ENCODE peak calls at places on chromosomes 11 and 22, in eight cellular contexts. T, J, K, C, S, O, A and B are unnamed samples.

GRCh38 chr11:76026862-76027261 is 179.4 kb downstream of the WNT11 start:
- DNase-seq in T (no peak), J (no peak), K (no peak), C (no peak), S (no peak), O (no peak), A (no peak), B (no peak)

GRCh38 chr11:102318469-102318868 is 1.2 kb downstream of the BIRC3 start:
- DNase-seq in T (no peak), J (no peak), K (peak; percentile 48), C (no peak), S (no peak), O (no peak), A (no peak), B (no peak)

GRCh38 chr11:66069715-66070603 is at the start of gene PACS1:
- DNase-seq in T (peak; percentile 69), J (peak; percentile 85), K (peak; percentile 73), C (peak; percentile 74), S (peak; percentile 74), O (peak; percentile 76), A (peak; percentile 85), B (peak; percentile 74)

GRCh38 chr11:44595964-44596381 is 30.5 kb downstream of the CD82 start:
- DNase-seq in T (peak; percentile 20), J (peak; percentile 78), K (no peak), C (no peak), S (peak; percentile 58), O (no peak), A (peak; percentile 87), B (no peak)

GRCh38 chr11:82794490-82794889 is 60.8 kb upstream of the FAM181B start:
- DNase-seq in T (peak; percentile 71), J (no peak), K (no peak), C (no peak), S (no peak), O (no peak), A (no peak), B (no peak)

GRCh38 chr11:33040127-33040861 is 922 bp downstream of the TCP11L1 start:
- DNase-seq in T (no peak), J (no peak), K (peak; percentile 44), C (no peak), S (no peak), O (peak; percentile 26), A (no peak), B (peak; percentile 66)

GRCh38 chr11:35173011-35173511 is 34.1 kb downstream of the CD44 start:
- DNase-seq in T (no peak), J (no peak), K (peak; percentile 42), C (peak; percentile 65), S (peak; percentile 71), O (no peak), A (peak; percentile 63), B (no peak)

GRCh38 chr11:9601041-9601875 is 27.8 kb downstream of the WEE1 start:
- DNase-seq in T (no peak), J (no peak), K (peak; percentile 89), C (peak; percentile 95), S (peak; percentile 10), O (peak; percentile 30), A (peak; percentile 35), B (no peak)

GRCh38 chr11:12189543-12190235 is 79.3 kb downstream of the MICAL2 start:
- DNase-seq in T (peak; percentile 19), J (no peak), K (no peak), C (no peak), S (no peak), O (no peak), A (no peak), B (no peak)

GRCh38 chr11:89182773-89183172 is 5.1 kb downstream of the TYR start:
- DNase-seq in T (no peak), J (no peak), K (peak; percentile 53), C (no peak), S (no peak), O (no peak), A (no peak), B (no peak)

GRCh38 chr22:24323695-24324094 is 53.1 kb downstream of the SPECC1L start:
- DNase-seq in T (peak; percentile 12), J (no peak), K (no peak), C (no peak), S (no peak), O (no peak), A (no peak), B (no peak)

GRCh38 chr11:82896183-82896582 is 4.0 kb downstream of the PRCP start:
- DNase-seq in T (no peak), J (no peak), K (no peak), C (no peak), S (no peak), O (no peak), A (no peak), B (no peak)

GRCh38 chr11:45647786-45648185 is 17.6 kb downstream of the CHST1 start:
- DNase-seq in T (no peak), J (no peak), K (no peak), C (no peak), S (no peak), O (no peak), A (no peak), B (no peak)

GRCh38 chr22:35330258-35330861 is 30.7 kb downstream of the TOM1 start:
- DNase-seq in T (peak; percentile 65), J (peak; percentile 98), K (peak; percentile 86), C (peak; percentile 96), S (peak; percentile 60), O (no peak), A (peak; percentile 93), B (peak; percentile 35)

GRCh38 chr22:19483481-19484244 is 3.9 kb downstream of the CDC45 start:
- DNase-seq in T (peak; percentile 96), J (no peak), K (peak; percentile 81), C (peak; percentile 48), S (no peak), O (no peak), A (no peak), B (no peak)

GRCh38 chr22:25172153-25172552 is 27.5 kb upstream of the CRYBB3 start:
- DNase-seq in T (peak; percentile 52), J (no peak), K (no peak), C (peak; percentile 21), S (peak; percentile 28), O (no peak), A (no peak), B (peak; percentile 26)

GRCh38 chr22:35539910-35540599 is 576 bp upstream of the RASD2 start:
- DNase-seq in T (no peak), J (peak; percentile 81), K (peak; percentile 22), C (peak; percentile 47), S (peak; percentile 64), O (peak; percentile 87), A (peak; percentile 69), B (peak; percentile 52)

GRCh38 chr11:26904114-26904513 is 89.8 kb upstream of the FIBIN start:
- DNase-seq in T (no peak), J (no peak), K (no peak), C (no peak), S (no peak), O (no peak), A (no peak), B (no peak)

GRCh38 chr22:47203554-47203991 is 441.1 kb downstream of the TBC1D22A start:
- DNase-seq in T (no peak), J (peak; percentile 72), K (no peak), C (no peak), S (no peak), O (no peak), A (no peak), B (no peak)

GRCh38 chr11:125410091-125410490 is 86.0 kb downstream of the FEZ1 start:
- DNase-seq in T (no peak), J (no peak), K (no peak), C (no peak), S (no peak), O (no peak), A (no peak), B (no peak)

GRCh38 chr11:38824573-38824972 is 2226.5 kb upstream of the RAG2 start:
- DNase-seq in T (no peak), J (no peak), K (peak; percentile 19), C (peak; percentile 43), S (no peak), O (no peak), A (no peak), B (peak; percentile 18)

GRCh38 chr11:61712301-61712700 is 32.1 kb downstream of the DAGLA start:
- DNase-seq in T (no peak), J (no peak), K (no peak), C (no peak), S (no peak), O (no peak), A (no peak), B (no peak)
- TF ChIP-seq POLR2A in T (no peak), J (no peak), K (no peak), C (no peak), S (no peak), O (no peak), A (no peak), B (no peak)

DNA sequence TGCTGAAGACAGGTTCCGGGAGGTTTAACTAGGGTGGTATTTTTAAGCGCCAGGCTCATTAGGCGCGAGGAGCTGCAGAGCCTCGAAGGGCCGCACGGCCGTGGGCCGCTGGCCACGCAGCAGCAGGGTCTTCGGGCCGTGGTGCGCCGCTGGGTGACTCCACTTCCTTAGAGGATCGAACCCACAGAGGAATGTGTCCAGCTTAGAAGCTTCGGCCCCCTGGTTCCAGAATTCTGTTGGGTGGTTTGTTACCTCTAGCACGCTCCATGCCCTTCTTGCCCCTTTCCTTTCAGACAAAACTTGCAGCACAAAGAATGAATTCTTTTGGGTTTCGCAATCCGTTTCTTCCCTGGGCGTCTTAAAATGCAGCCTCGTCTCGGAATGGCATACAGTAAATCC is 773 bp upstream of the PATL1 start:
- DNase-seq in T (no peak), J (peak; percentile 73), K (peak; percentile 49), C (no peak), S (no peak), O (no peak), A (peak; percentile 72), B (no peak)
- TF ChIP-seq POLR2A in T (peak; percentile 40), J (no peak), K (no peak), C (no peak), S (no peak), O (no peak), A (no peak), B (no peak)

GRCh38 chr11:95232666-95233065 is 1.7 kb upstream of the SESN3 start:
- DNase-seq in T (no peak), J (no peak), K (no peak), C (peak; percentile 67), S (no peak), O (no peak), A (no peak), B (no peak)

GRCh38 chr11:95229199-95230053 is 1.6 kb downstream of the SESN3 start:
- DNase-seq in T (peak; percentile 53), J (peak; percentile 57), K (peak; percentile 13), C (peak; percentile 43), S (no peak), O (no peak), A (no peak), B (peak; percentile 37)

GRCh38 chr11:95231881-95232605 is 1.0 kb upstream of the SESN3 start:
- DNase-seq in T (peak; percentile 49), J (peak; percentile 86), K (no peak), C (peak; percentile 85), S (peak; percentile 82), O (no peak), A (peak; percentile 86), B (peak; percentile 83)

GRCh38 chr11:95230054-95231034 is 658 bp downstream of the SESN3 start:
- DNase-seq in T (peak; percentile 34), J (peak; percentile 64), K (no peak), C (peak; percentile 67), S (peak; percentile 24), O (no peak), A (peak; percentile 72), B (peak; percentile 70)

GRCh38 chr11:95231126-95231880 is at the start of gene SESN3:
- DNase-seq in T (peak; percentile 99), J (peak; percentile 99), K (peak; percentile 96), C (peak; percentile 100), S (peak; percentile 98), O (peak; percentile 78), A (peak; percentile 100), B (peak; percentile 99)
- TF ChIP-seq POLR2A in T (no peak), J (peak; percentile 29), K (no peak), C (peak; percentile 84), S (peak; percentile 86), O (peak; percentile 86), A (peak; percentile 83), B (peak; percentile 76)

GRCh38 chr11:2737876-2738275 is 38.1 kb upstream of the KCNQ1OT1 start:
- DNase-seq in T (no peak), J (no peak), K (no peak), C (peak; percentile 67), S (no peak), O (no peak), A (no peak), B (no peak)
- TF ChIP-seq POLR2A in T (no peak), J (no peak), K (no peak), C (no peak), S (no peak), O (no peak), A (no peak), B (no peak)